ENCODE peak calls at places on chromosome 11, in four cellular contexts. One of them, this sample, is unnamed.

GRCh38 chr11:6520265-6520664 is 23.2 kb downstream of the DNHD1 start:
- ATAC-seq in activated T-cell treated with anti-CD3 and anti-CD28 coated beads, Interleukin-2, amount 50 U/mL, for 72 hours: no peak
- ATAC-seq in foreskin keratinocyte: no peak
- ATAC-seq in A549: no peak
- ATAC-seq in this sample: no peak

GRCh38 chr11:57249384-57250319 is 12.6 kb upstream of the APLNR start:
- ATAC-seq in activated T-cell treated with anti-CD3 and anti-CD28 coated beads, Interleukin-2, amount 50 U/mL, for 72 hours: peak; percentile 87
- ATAC-seq in foreskin keratinocyte: peak; percentile 74
- ATAC-seq in A549: peak; percentile 70
- ATAC-seq in this sample: peak; percentile 83

GRCh38 chr11:89433278-89433677 is 57.9 kb downstream of the NOX4 start:
- ATAC-seq in activated T-cell treated with anti-CD3 and anti-CD28 coated beads, Interleukin-2, amount 50 U/mL, for 72 hours: no peak
- ATAC-seq in foreskin keratinocyte: no peak
- ATAC-seq in A549: no peak
- ATAC-seq in this sample: no peak

GRCh38 chr11:117535201-117535869 is 207.7 kb downstream of the CEP164 start:
- ATAC-seq in activated T-cell treated with anti-CD3 and anti-CD28 coated beads, Interleukin-2, amount 50 U/mL, for 72 hours: no peak
- ATAC-seq in foreskin keratinocyte: no peak
- ATAC-seq in A549: no peak
- ATAC-seq in this sample: no peak

GRCh38 chr11:73197348-73197747 is 20.7 kb upstream of the P2RY2 start:
- ATAC-seq in activated T-cell treated with anti-CD3 and anti-CD28 coated beads, Interleukin-2, amount 50 U/mL, for 72 hours: no peak
- ATAC-seq in foreskin keratinocyte: no peak
- ATAC-seq in A549: no peak
- ATAC-seq in this sample: no peak

GRCh38 chr11:47052165-47052564 is 115.6 kb downstream of the CSTPP1 start:
- ATAC-seq in activated T-cell treated with anti-CD3 and anti-CD28 coated beads, Interleukin-2, amount 50 U/mL, for 72 hours: no peak
- ATAC-seq in foreskin keratinocyte: no peak
- ATAC-seq in A549: no peak
- ATAC-seq in this sample: no peak

GRCh38 chr11:47183969-47184368 is 2.3 kb downstream of the PACSIN3 start:
- ATAC-seq in activated T-cell treated with anti-CD3 and anti-CD28 coated beads, Interleukin-2, amount 50 U/mL, for 72 hours: no peak
- ATAC-seq in foreskin keratinocyte: no peak
- ATAC-seq in A549: no peak
- ATAC-seq in this sample: no peak

GRCh38 chr11:13970986-13971385 is 8.5 kb downstream of the SPON1 start:
- ATAC-seq in activated T-cell treated with anti-CD3 and anti-CD28 coated beads, Interleukin-2, amount 50 U/mL, for 72 hours: peak; percentile 32
- ATAC-seq in foreskin keratinocyte: peak; percentile 51
- ATAC-seq in A549: peak; percentile 88
- ATAC-seq in this sample: peak; percentile 44

GRCh38 chr11:19829109-19829790 is 116.6 kb downstream of the NAV2 start:
- ATAC-seq in activated T-cell treated with anti-CD3 and anti-CD28 coated beads, Interleukin-2, amount 50 U/mL, for 72 hours: no peak
- ATAC-seq in foreskin keratinocyte: peak; percentile 19
- ATAC-seq in A549: no peak
- ATAC-seq in this sample: no peak

GRCh38 chr11:46277623-46278386 is at the start of gene CREB3L1:
- ATAC-seq in activated T-cell treated with anti-CD3 and anti-CD28 coated beads, Interleukin-2, amount 50 U/mL, for 72 hours: peak; percentile 37
- ATAC-seq in foreskin keratinocyte: peak; percentile 10
- ATAC-seq in A549: no peak
- ATAC-seq in this sample: peak; percentile 44

GRCh38 chr11:33802414-33802950 is 28.2 kb upstream of the FBXO3 start:
- ATAC-seq in activated T-cell treated with anti-CD3 and anti-CD28 coated beads, Interleukin-2, amount 50 U/mL, for 72 hours: peak; percentile 84
- ATAC-seq in foreskin keratinocyte: peak; percentile 97
- ATAC-seq in A549: peak; percentile 97
- ATAC-seq in this sample: peak; percentile 99

GRCh38 chr11:2590951-2591754 is 108.6 kb downstream of the KCNQ1OT1 start:
- ATAC-seq in activated T-cell treated with anti-CD3 and anti-CD28 coated beads, Interleukin-2, amount 50 U/mL, for 72 hours: no peak
- ATAC-seq in foreskin keratinocyte: no peak
- ATAC-seq in A549: no peak
- ATAC-seq in this sample: no peak

GRCh38 chr11:132913295-132913694 is 619.0 kb downstream of the OPCML start:
- ATAC-seq in activated T-cell treated with anti-CD3 and anti-CD28 coated beads, Interleukin-2, amount 50 U/mL, for 72 hours: no peak
- ATAC-seq in foreskin keratinocyte: no peak
- ATAC-seq in A549: no peak
- ATAC-seq in this sample: no peak

GRCh38 chr11:22807855-22808558 is 21.6 kb downstream of the SVIP start:
- ATAC-seq in activated T-cell treated with anti-CD3 and anti-CD28 coated beads, Interleukin-2, amount 50 U/mL, for 72 hours: no peak
- ATAC-seq in foreskin keratinocyte: no peak
- ATAC-seq in A549: no peak
- ATAC-seq in this sample: no peak

GRCh38 chr11:35216962-35217667 is 78.1 kb downstream of the CD44 start:
- ATAC-seq in activated T-cell treated with anti-CD3 and anti-CD28 coated beads, Interleukin-2, amount 50 U/mL, for 72 hours: peak; percentile 29
- ATAC-seq in foreskin keratinocyte: no peak
- ATAC-seq in A549: no peak
- ATAC-seq in this sample: no peak

GRCh38 chr11:64856382-64857227 is 12.2 kb upstream of the CDC42BPG start:
- ATAC-seq in activated T-cell treated with anti-CD3 and anti-CD28 coated beads, Interleukin-2, amount 50 U/mL, for 72 hours: peak; percentile 51
- ATAC-seq in foreskin keratinocyte: peak; percentile 84
- ATAC-seq in A549: peak; percentile 74
- ATAC-seq in this sample: peak; percentile 19

GRCh38 chr11:59172345-59173079 is 580 bp downstream of the DTX4 start:
- ATAC-seq in activated T-cell treated with anti-CD3 and anti-CD28 coated beads, Interleukin-2, amount 50 U/mL, for 72 hours: peak; percentile 55
- ATAC-seq in foreskin keratinocyte: peak; percentile 0
- ATAC-seq in A549: peak; percentile 57
- ATAC-seq in this sample: peak; percentile 11

GRCh38 chr11:95297680-95298452 is 66.9 kb upstream of the SESN3 start:
- ATAC-seq in activated T-cell treated with anti-CD3 and anti-CD28 coated beads, Interleukin-2, amount 50 U/mL, for 72 hours: no peak
- ATAC-seq in foreskin keratinocyte: no peak
- ATAC-seq in A549: no peak
- ATAC-seq in this sample: no peak

GRCh38 chr11:124889692-124890091 is 8.0 kb downstream of the ROBO4 start:
- ATAC-seq in activated T-cell treated with anti-CD3 and anti-CD28 coated beads, Interleukin-2, amount 50 U/mL, for 72 hours: no peak
- ATAC-seq in foreskin keratinocyte: no peak
- ATAC-seq in A549: no peak
- ATAC-seq in this sample: no peak

GRCh38 chr11:114082415-114082748 is 22.9 kb downstream of the ZBTB16 start:
- ATAC-seq in activated T-cell treated with anti-CD3 and anti-CD28 coated beads, Interleukin-2, amount 50 U/mL, for 72 hours: no peak
- ATAC-seq in foreskin keratinocyte: no peak
- ATAC-seq in A549: no peak
- ATAC-seq in this sample: no peak

GRCh38 chr11:129377739-129378138 is 2.1 kb downstream of the BARX2 start:
- ATAC-seq in activated T-cell treated with anti-CD3 and anti-CD28 coated beads, Interleukin-2, amount 50 U/mL, for 72 hours: no peak
- ATAC-seq in foreskin keratinocyte: no peak
- ATAC-seq in A549: no peak
- ATAC-seq in this sample: no peak

GRCh38 chr11:68328374-68329091 is 16.1 kb downstream of the LRP5 start:
- ATAC-seq in activated T-cell treated with anti-CD3 and anti-CD28 coated beads, Interleukin-2, amount 50 U/mL, for 72 hours: no peak
- ATAC-seq in foreskin keratinocyte: no peak
- ATAC-seq in A549: no peak
- ATAC-seq in this sample: peak; percentile 21

GRCh38 chr11:813440-814096 is 3.8 kb downstream of the RPLP2 start:
- ATAC-seq in activated T-cell treated with anti-CD3 and anti-CD28 coated beads, Interleukin-2, amount 50 U/mL, for 72 hours: no peak
- ATAC-seq in foreskin keratinocyte: no peak
- ATAC-seq in A549: no peak
- ATAC-seq in this sample: no peak

GRCh38 chr11:123302751-123303195 is 107.7 kb upstream of the CLMP start:
- ATAC-seq in activated T-cell treated with anti-CD3 and anti-CD28 coated beads, Interleukin-2, amount 50 U/mL, for 72 hours: peak; percentile 81
- ATAC-seq in foreskin keratinocyte: peak; percentile 48
- ATAC-seq in A549: no peak
- ATAC-seq in this sample: peak; percentile 78

GRCh38 chr11:19060629-19061028 is at the start of gene MRGPRX2:
- ATAC-seq in activated T-cell treated with anti-CD3 and anti-CD28 coated beads, Interleukin-2, amount 50 U/mL, for 72 hours: peak; percentile 92
- ATAC-seq in foreskin keratinocyte: no peak
- ATAC-seq in A549: no peak
- ATAC-seq in this sample: no peak

GRCh38 chr11:134818531-134818930 is 406.5 kb upstream of the B3GAT1 start:
- ATAC-seq in activated T-cell treated with anti-CD3 and anti-CD28 coated beads, Interleukin-2, amount 50 U/mL, for 72 hours: no peak
- ATAC-seq in foreskin keratinocyte: peak; percentile 49
- ATAC-seq in A549: peak; percentile 73
- ATAC-seq in this sample: no peak

GRCh38 chr11:17012712-17013547 is 1.3 kb downstream of the PLEKHA7 start:
- ATAC-seq in activated T-cell treated with anti-CD3 and anti-CD28 coated beads, Interleukin-2, amount 50 U/mL, for 72 hours: no peak
- ATAC-seq in foreskin keratinocyte: peak; percentile 38
- ATAC-seq in A549: peak; percentile 68
- ATAC-seq in this sample: no peak

GRCh38 chr11:45005106-45005505 is 54.4 kb upstream of the TP53I11 start:
- ATAC-seq in activated T-cell treated with anti-CD3 and anti-CD28 coated beads, Interleukin-2, amount 50 U/mL, for 72 hours: no peak
- ATAC-seq in foreskin keratinocyte: no peak
- ATAC-seq in A549: no peak
- ATAC-seq in this sample: no peak

GRCh38 chr11:16795146-16795545 is 56.7 kb downstream of the C11orf58 start:
- ATAC-seq in activated T-cell treated with anti-CD3 and anti-CD28 coated beads, Interleukin-2, amount 50 U/mL, for 72 hours: no peak
- ATAC-seq in foreskin keratinocyte: no peak
- ATAC-seq in A549: no peak
- ATAC-seq in this sample: no peak

GRCh38 chr11:967995-968751 is 42.5 kb downstream of the AP2A2 start:
- ATAC-seq in activated T-cell treated with anti-CD3 and anti-CD28 coated beads, Interleukin-2, amount 50 U/mL, for 72 hours: no peak
- ATAC-seq in foreskin keratinocyte: no peak
- ATAC-seq in A549: no peak
- ATAC-seq in this sample: no peak

GRCh38 chr11:46611526-46612304 is 5.3 kb downstream of the HARBI1 start:
- ATAC-seq in activated T-cell treated with anti-CD3 and anti-CD28 coated beads, Interleukin-2, amount 50 U/mL, for 72 hours: no peak
- ATAC-seq in foreskin keratinocyte: no peak
- ATAC-seq in A549: no peak
- ATAC-seq in this sample: no peak

GRCh38 chr11:1862588-1863351 is 9.9 kb downstream of the LSP1 start:
- ATAC-seq in activated T-cell treated with anti-CD3 and anti-CD28 coated beads, Interleukin-2, amount 50 U/mL, for 72 hours: peak; percentile 18
- ATAC-seq in foreskin keratinocyte: no peak
- ATAC-seq in A549: peak; percentile 62
- ATAC-seq in this sample: no peak

GRCh38 chr11:95715777-95716241 is 73.8 kb downstream of the FAM76B start:
- ATAC-seq in activated T-cell treated with anti-CD3 and anti-CD28 coated beads, Interleukin-2, amount 50 U/mL, for 72 hours: peak; percentile 90
- ATAC-seq in foreskin keratinocyte: peak; percentile 98
- ATAC-seq in A549: no peak
- ATAC-seq in this sample: no peak